ENCODE peak calls at places on chromosomes 4 and X, in four cellular contexts. J is dorsolateral prefrontal cortex, K is astrocyte of the spinal cord, Z is foreskin fibroblast. E is an unnamed sample.

GRCh38 chr4:181874582-181874981 is 368.6 kb upstream of the TENM3 start:
- DNase-seq in J (no peak), K (peak; percentile 8), Z (no peak), E (no peak)

GRCh38 chrX:134235236-134235635 is 1.7 kb upstream of the CCDC160 start:
- DNase-seq in J (no peak), K (no peak), Z (no peak), E (no peak)

GRCh38 chr4:22045051-22045450 is 96.5 kb upstream of the KCNIP4 start:
- DNase-seq in J (no peak), K (no peak), Z (no peak), E (no peak)

GRCh38 chr4:52600275-52600674 is 58.8 kb downstream of the USP46 start:
- DNase-seq in J (no peak), K (no peak), Z (no peak), E (no peak)

GRCh38 chr4:166680801-166681200 is 553.5 kb downstream of the SPOCK3 start:
- DNase-seq in J (no peak), K (no peak), Z (no peak), E (no peak)

GRCh38 chrX:120310861-120311631 is at the start of gene TMEM255A:
- DNase-seq in J (peak; percentile 53), K (peak; percentile 3), Z (peak; percentile 25), E (no peak)

GRCh38 chr4:175637762-175638161 is 174.3 kb downstream of the GPM6A start:
- DNase-seq in J (no peak), K (no peak), Z (no peak), E (no peak)

GRCh38 chr4:37892641-37893040 is 1.8 kb downstream of the TBC1D1 start:
- DNase-seq in J (no peak), K (no peak), Z (no peak), E (no peak)

GRCh38 chr4:122775039-122775438 is 42.5 kb downstream of the BBS12 start:
- DNase-seq in J (no peak), K (no peak), Z (no peak), E (no peak)

GRCh38 chr4:35038079-35038805 is 1206.1 kb downstream of the ARAP2 start:
- DNase-seq in J (peak; percentile 41), K (no peak), Z (no peak), E (no peak)

GRCh38 chrX:107629533-107629909 is 1.2 kb downstream of the PRPS1 start:
- DNase-seq in J (no peak), K (peak; percentile 27), Z (peak; percentile 48), E (no peak)

GRCh38 chr4:184417802-184418511 is 56.4 kb downstream of the IRF2 start:
- DNase-seq in J (no peak), K (peak; percentile 86), Z (peak; percentile 84), E (peak; percentile 42)

GRCh38 chr4:162838671-162839070 is 328.0 kb downstream of the NAF1 start:
- DNase-seq in J (no peak), K (no peak), Z (no peak), E (no peak)

GRCh38 chrX:16282209-16282608 is 114.9 kb downstream of the MAGEB17 start:
- DNase-seq in J (no peak), K (no peak), Z (no peak), E (no peak)

GRCh38 chr4:162865102-162865501 is 301.6 kb downstream of the NAF1 start:
- DNase-seq in J (no peak), K (no peak), Z (no peak), E (no peak)

GRCh38 chr4:17186916-17187315 is 288.5 kb upstream of the LDB2 start:
- DNase-seq in J (no peak), K (no peak), Z (no peak), E (no peak)

GRCh38 chrX:288561-288991 is 7.4 kb downstream of the PLCXD1 start:
- DNase-seq in J (peak; percentile 45), K (no peak), Z (no peak), E (no peak)

GRCh38 chr4:103425406-103425805 is 227.3 kb upstream of the CENPE start:
- DNase-seq in J (no peak), K (no peak), Z (no peak), E (no peak)

GRCh38 chr4:38795087-38795486 is 9.5 kb downstream of the TLR1 start:
- DNase-seq in J (no peak), K (no peak), Z (no peak), E (no peak)

GRCh38 chr4:79540143-79540542 is 132.1 kb upstream of the GK2 start:
- DNase-seq in J (no peak), K (no peak), Z (no peak), E (no peak)

GRCh38 chrX:78514852-78515251 is 144.3 kb downstream of the RTL3 start:
- DNase-seq in J (no peak), K (no peak), Z (peak; percentile 42), E (no peak)
- TF ChIP-seq CTCF in J (no peak), K (no peak), Z (peak; percentile 11), E (no peak)

GRCh38 chr4:4880492-4880891 is 21.0 kb downstream of the MSX1 start:
- DNase-seq in J (no peak), K (no peak), Z (peak; percentile 42), E (no peak)
- TF ChIP-seq CTCF in J (peak; percentile 42), K (peak; percentile 33), Z (peak; percentile 31), E (peak; percentile 51)

DNA sequence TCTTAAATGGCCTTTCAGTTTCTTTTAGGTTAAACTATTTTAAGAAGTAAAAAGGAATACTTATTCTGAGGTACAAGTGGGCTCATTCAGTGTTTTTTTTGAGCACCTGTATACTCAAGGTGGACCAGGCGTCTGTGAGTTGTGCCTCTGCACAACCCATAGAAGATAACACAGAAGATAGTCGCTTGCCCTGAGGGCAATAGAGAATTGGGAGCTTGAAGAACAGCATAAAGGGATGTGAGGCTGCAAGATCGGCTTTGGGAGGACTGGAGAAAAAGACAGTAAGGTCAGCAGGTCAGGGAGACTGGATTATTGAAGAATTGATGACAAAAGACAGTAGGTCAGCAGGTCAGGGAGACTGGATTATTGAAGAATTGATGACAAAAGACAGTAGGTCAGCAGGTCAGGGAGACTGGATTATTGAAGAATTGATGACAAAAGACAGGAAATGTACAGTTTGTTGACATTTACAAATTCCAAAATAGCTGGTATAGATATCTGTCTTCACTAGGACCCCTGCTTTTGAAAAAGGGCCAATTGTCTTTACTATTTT is 3.1 kb downstream of the CPE start:
- DNase-seq in J (no peak), K (no peak), Z (no peak), E (no peak)
- TF ChIP-seq CTCF in J (no peak), K (no peak), Z (no peak), E (no peak)

GRCh38 chrX:39725928-39726619 is 371.7 kb downstream of the BCOR start:
- DNase-seq in J (no peak), K (peak; percentile 52), Z (peak; percentile 74), E (peak; percentile 47)
- TF ChIP-seq CTCF in J (no peak), K (no peak), Z (no peak), E (no peak)

GRCh38 chr4:114785570-114785969 is 187.0 kb downstream of the UGT8 start:
- DNase-seq in J (no peak), K (no peak), Z (no peak), E (no peak)

GRCh38 chr4:114782842-114783595 is 184.4 kb downstream of the UGT8 start:
- DNase-seq in J (no peak), K (peak; percentile 17), Z (no peak), E (no peak)

GRCh38 chr4:114780205-114780604 is 181.6 kb downstream of the UGT8 start:
- DNase-seq in J (no peak), K (peak; percentile 62), Z (peak; percentile 35), E (peak; percentile 55)
- TF ChIP-seq CTCF in J (peak; percentile 46), K (peak; percentile 44), Z (no peak), E (peak; percentile 56)

GRCh38 chr4:152408514-152409327 is 127.2 kb downstream of the FBXW7 start:
- DNase-seq in J (no peak), K (peak; percentile 29), Z (peak; percentile 55), E (no peak)
- TF ChIP-seq CTCF in J (peak; percentile 74), K (peak; percentile 61), Z (peak; percentile 56), E (peak; percentile 62)

GRCh38 chrX:7169627-7170026 is 21.7 kb upstream of the PUDP start:
- DNase-seq in J (no peak), K (no peak), Z (no peak), E (no peak)

GRCh38 chrX:7168366-7168765 is 20.4 kb upstream of the PUDP start:
- DNase-seq in J (no peak), K (no peak), Z (no peak), E (no peak)

GRCh38 chrX:7170903-7171302 is 22.9 kb upstream of the PUDP start:
- DNase-seq in J (no peak), K (no peak), Z (no peak), E (no peak)
- TF ChIP-seq CTCF in J (no peak), K (peak; percentile 37), Z (no peak), E (peak; percentile 26)

GRCh38 chrX:30680618-30681017 is 27.4 kb downstream of the GK start:
- DNase-seq in J (no peak), K (no peak), Z (no peak), E (no peak)
- TF ChIP-seq CTCF in J (no peak), K (no peak), Z (no peak), E (no peak)